ENCODE peak calls at places on chromosomes 7 and 10, in seven cellular contexts. I is fibroblast of mammary gland, A is upper lobe of left lung, C is NB4, N is WERI-Rb-1, X is testis, T is stomach. B is an unnamed sample.

GRCh38 chr7:43584200-43584586 is 1.3 kb downstream of the STK17A start:
- DNase-seq in I (peak), A (no peak), C (peak), N (no peak), X (no peak), T (no peak), B (peak)

GRCh38 chr7:26090927-26091519 is 61.0 kb upstream of the NFE2L3 start:
- DNase-seq in I (peak), A (no peak), C (peak), N (no peak), X (no peak), T (no peak), B (peak)

GRCh38 chr7:25982684-25983083 is 169.3 kb upstream of the NFE2L3 start:
- DNase-seq in I (no peak), A (no peak), C (no peak), N (no peak), X (no peak), T (no peak), B (no peak)

GRCh38 chr7:22005151-22005550 is 59.5 kb upstream of the CDCA7L start:
- DNase-seq in I (no peak), A (no peak), C (no peak), N (no peak), X (no peak), T (no peak), B (no peak)

GRCh38 chr7:99624487-99624886 is 7.7 kb downstream of the ZSCAN25 start:
- DNase-seq in I (no peak), A (peak), C (peak), N (no peak), X (no peak), T (no peak), B (no peak)

GRCh38 chr7:55130554-55131198 is 111.9 kb downstream of the EGFR start:
- DNase-seq in I (peak), A (no peak), C (no peak), N (no peak), X (peak), T (no peak), B (no peak)

GRCh38 chr7:2680792-2681490 is 7.1 kb upstream of the AMZ1 start:
- DNase-seq in I (peak), A (peak), C (peak), N (peak), X (peak), T (peak), B (no peak)

GRCh38 chr7:150755473-150756099 is 18.4 kb downstream of the GIMAP5 start:
- DNase-seq in I (peak), A (no peak), C (peak), N (no peak), X (no peak), T (no peak), B (no peak)

GRCh38 chr7:88291401-88292173 is 15.1 kb downstream of the STEAP4 start:
- DNase-seq in I (peak), A (no peak), C (no peak), N (no peak), X (no peak), T (no peak), B (no peak)

DNA sequence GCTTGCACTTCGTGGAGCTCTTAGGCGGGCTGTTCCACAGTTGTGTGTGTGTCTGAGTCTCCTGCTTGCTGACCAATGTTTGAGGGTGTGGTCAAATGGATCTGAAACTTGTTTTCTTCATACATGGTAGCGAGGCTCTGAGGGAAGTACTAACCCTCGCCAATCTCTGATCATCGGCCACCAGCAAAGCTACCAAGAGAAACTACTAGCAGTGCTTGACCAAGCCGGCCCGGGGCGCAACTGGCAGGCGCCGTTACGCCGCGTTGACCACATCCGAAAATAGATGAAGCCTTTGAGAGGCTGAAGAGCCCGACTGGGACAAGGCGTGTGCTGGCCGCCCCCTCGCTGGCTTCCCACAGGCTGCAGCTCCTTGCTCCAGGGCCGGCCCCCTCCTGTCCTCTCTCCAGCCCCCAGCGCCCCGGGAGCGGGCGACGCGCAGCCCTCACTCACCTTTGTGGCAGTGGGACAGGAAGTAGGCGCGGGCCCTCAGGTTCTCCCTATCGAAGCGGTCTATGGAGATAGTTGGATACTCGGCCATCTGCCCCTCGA is 370 bp downstream of the DCLRE1C start:
- DNase-seq in I (peak), A (peak), C (peak), N (no peak), X (peak), T (peak), B (peak)
- TF ChIP-seq CTCF in I (no peak), A (no peak), C (no peak), N (no peak), X (no peak), T (no peak), B (peak)

GRCh38 chr10:103745264-103746247 is 109.8 kb downstream of the SH3PXD2A start:
- DNase-seq in I (peak), A (no peak), C (peak), N (no peak), X (no peak), T (no peak), B (no peak)
- TF ChIP-seq CTCF in I (no peak), A (no peak), C (peak), N (no peak), X (no peak), T (no peak), B (no peak)

DNA sequence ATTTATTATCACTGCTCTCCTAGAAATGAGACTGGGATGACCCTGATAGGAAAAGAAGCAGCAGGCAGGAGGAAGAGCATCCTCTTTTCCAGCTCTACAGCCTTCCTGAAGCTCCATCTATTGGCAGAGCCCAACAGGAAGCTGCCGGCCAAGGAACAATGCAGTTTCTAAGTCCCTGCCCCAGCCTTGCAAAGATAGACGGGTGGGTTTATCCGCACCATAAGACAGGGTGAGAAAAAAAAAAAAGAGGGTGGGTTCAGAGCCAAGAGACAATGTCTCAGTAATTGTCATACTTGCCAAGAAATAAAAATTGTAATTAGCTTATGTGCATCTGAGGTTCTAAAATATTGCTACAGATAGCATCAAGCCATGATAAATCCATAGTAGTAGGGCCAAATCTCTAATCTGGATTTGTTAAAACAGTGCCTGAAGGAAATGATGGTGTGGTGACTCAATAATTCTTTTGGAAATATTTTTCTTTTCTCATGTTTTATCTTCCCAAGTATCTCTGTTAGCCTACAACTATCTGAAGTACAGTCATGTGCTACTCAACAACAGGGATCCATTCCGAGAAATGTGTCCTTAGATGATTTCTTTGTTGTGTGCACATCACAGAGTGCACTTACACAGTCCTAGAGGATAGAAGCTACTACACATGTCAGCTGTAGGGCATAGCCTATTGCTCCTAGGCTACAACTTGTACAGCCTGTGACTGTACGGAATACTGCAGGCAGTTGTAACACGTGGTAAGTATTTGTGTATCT is 242.9 kb upstream of the CXCL12 start:
- DNase-seq in I (peak), A (no peak), C (no peak), N (no peak), X (no peak), T (no peak), B (peak)
- TF ChIP-seq CTCF in I (peak), A (no peak), C (no peak), N (no peak), X (no peak), T (no peak), B (peak)

DNA sequence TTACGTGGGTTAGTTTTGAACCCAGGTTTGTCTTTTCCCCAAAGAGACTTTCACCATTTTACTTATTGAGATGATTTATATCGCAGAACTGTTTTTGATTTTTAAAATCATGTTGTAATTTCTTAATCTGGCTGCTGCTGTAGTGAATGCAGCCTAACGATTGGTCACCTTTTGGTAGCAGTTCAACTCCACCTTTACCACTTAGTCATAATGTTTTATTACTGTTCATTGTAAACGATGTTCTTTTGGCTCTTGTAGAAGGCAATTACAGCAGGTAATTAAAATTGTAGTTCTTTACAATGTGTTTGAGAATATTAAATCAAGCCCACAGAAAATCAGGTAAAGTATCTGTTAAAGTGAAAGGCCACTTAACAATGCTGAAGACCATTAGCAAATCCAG is 531.1 kb downstream of the SDK1 start:
- DNase-seq in I (no peak), A (no peak), C (no peak), N (no peak), X (no peak), T (no peak), B (no peak)
- TF ChIP-seq CTCF in I (no peak), A (no peak), C (no peak), N (no peak), X (no peak), T (no peak), B (no peak)

GRCh38 chr10:104120061-104120460 is 1.9 kb upstream of the SFR1 start:
- DNase-seq in I (no peak), A (no peak), C (no peak), N (no peak), X (no peak), T (no peak), B (no peak)

GRCh38 chr10:104120512-104120902 is 1.5 kb upstream of the SFR1 start:
- DNase-seq in I (no peak), A (no peak), C (no peak), N (no peak), X (no peak), T (no peak), B (no peak)

GRCh38 chr10:104122273-104123107 is 519 bp downstream of the SFR1 start:
- DNase-seq in I (no peak), A (no peak), C (no peak), N (no peak), X (peak), T (no peak), B (no peak)

GRCh38 chr10:104121485-104122272 is at the start of gene SFR1:
- DNase-seq in I (peak), A (peak), C (peak), N (peak), X (peak), T (peak), B (peak)

GRCh38 chr10:104120903-104121484 is 977 bp upstream of the SFR1 start:
- DNase-seq in I (peak), A (peak), C (peak), N (peak), X (peak), T (peak), B (peak)
- TF ChIP-seq CTCF in I (no peak), A (no peak), C (no peak), N (no peak), X (no peak), T (no peak), B (no peak)

GRCh38 chr7:4641091-4641666 is 40.9 kb upstream of the FOXK1 start:
- DNase-seq in I (no peak), A (no peak), C (no peak), N (no peak), X (no peak), T (no peak), B (no peak)
- TF ChIP-seq CTCF in I (no peak), A (peak), C (no peak), N (peak), X (no peak), T (no peak), B (no peak)

DNA sequence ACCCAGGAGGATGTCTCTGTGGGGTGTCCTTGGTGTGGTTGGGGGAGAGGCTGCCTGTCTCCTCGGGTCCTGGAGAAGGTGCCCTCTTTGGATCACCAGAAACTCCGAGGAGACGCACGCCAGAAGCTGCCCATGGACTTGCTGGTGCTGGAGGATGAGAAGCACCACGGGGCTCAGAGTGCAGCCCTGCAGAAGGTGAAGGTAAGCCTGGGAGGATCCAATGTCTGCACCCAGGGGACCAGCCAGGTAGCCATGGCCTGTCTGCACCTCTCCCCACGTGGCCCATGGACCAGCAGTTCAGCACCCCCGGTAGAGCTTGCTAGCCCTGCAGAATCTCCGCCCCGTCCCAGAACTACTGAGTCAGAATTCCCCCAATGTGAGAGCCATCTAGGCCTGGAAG is 5.1 kb downstream of the ANKRD2 start:
- DNase-seq in I (no peak), A (no peak), C (no peak), N (no peak), X (no peak), T (no peak), B (no peak)
- TF ChIP-seq CTCF in I (no peak), A (no peak), C (no peak), N (no peak), X (no peak), T (no peak), B (no peak)

DNA sequence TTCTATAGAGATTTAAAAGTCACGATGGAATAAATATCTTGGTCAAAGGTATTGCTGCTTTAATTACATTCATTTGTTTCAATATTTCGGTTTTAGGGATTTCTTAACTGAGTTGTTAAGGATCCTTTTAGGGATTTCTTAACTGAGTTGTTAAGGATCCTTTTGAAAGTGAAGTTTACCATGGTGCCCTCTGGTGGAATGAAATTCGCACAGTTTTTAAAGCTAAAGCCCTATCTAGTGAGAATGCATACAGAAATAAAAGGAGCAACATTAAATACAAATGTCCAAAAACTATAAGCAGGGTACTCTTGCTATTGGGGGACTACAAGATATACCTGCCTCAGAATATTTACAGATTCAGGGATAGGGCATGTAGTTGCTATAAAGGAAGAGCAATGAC is 193.7 kb downstream of the RNLS start:
- DNase-seq in I (peak), A (no peak), C (peak), N (no peak), X (peak), T (no peak), B (peak)
- TF ChIP-seq CTCF in I (peak), A (peak), C (peak), N (peak), X (peak), T (peak), B (peak)

DNA sequence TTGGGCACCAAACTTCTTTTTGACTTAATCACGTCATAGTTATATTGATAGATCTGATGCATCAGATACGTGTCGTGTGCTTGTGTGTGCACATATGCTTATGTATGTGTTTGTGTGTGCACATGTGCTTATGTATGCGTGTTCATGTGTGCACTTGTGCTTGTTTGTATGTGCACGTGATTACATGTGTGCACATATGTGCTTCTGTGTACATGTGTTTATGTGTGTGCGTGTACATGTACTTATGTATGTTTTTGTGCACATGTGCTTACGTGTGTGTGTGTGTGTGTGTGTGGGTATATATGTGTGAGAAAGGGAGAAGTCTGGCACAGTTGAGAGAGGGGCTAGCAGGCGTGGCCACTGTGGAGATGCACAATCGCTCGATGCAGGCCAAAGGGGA is 173.4 kb downstream of the WDR37 start:
- DNase-seq in I (no peak), A (no peak), C (no peak), N (no peak), X (no peak), T (no peak), B (no peak)
- TF ChIP-seq CTCF in I (no peak), A (no peak), C (no peak), N (no peak), X (no peak), T (no peak), B (no peak)